ENCODE peak calls at places on chromosomes 4 and X, in seven cellular contexts. B is endothelial cell of umbilical vein, J is GM23338, X is mammary epithelial cell, R is fibroblast of lung, S is neural progenitor cell, Q is GM23248. T is an unnamed sample. For H3K4me1, the result is how much of the 10 kb centered on the place peaks cover.

GRCh38 chr4:57077550-57078311 is 32.5 kb downstream of the IGFBP7 start:
- DNase-seq in J (peak), B (peak), X (peak), S (no peak), Q (peak), R (no peak), T (no peak)

GRCh38 chrX:136183175-136183574 is 35.8 kb downstream of the FHL1 start:
- DNase-seq in Q (no peak), S (no peak), B (no peak), X (no peak), J (no peak), R (no peak), T (no peak)

GRCh38 chr4:144356941-144357381 is 216.4 kb upstream of the GYPA start:
- DNase-seq in Q (no peak), X (no peak), S (peak), J (peak), R (no peak), B (peak), T (peak)

GRCh38 chrX:110403436-110403835 is 44.8 kb downstream of the RTL9 start:
- DNase-seq in Q (peak), J (no peak), X (no peak), R (no peak), S (no peak), B (no peak), T (no peak)

GRCh38 chrX:19342331-19342906 is 1.3 kb upstream of the PDHA1 start:
- DNase-seq in R (peak), B (no peak), S (no peak), X (no peak), Q (peak), J (no peak), T (peak)

GRCh38 chrX:20388594-20388993 is 121.9 kb upstream of the RPS6KA3 start:
- DNase-seq in B (no peak), R (no peak), J (no peak), X (no peak), Q (no peak), S (no peak), T (no peak)

GRCh38 chr4:21802406-21802805 is 146.2 kb downstream of the KCNIP4 start:
- DNase-seq in Q (peak), R (no peak), B (peak), S (no peak), J (no peak), X (peak), T (no peak)

GRCh38 chr4:185307136-185307950 is 88.4 kb downstream of the LRP2BP start:
- DNase-seq in S (peak), R (no peak), J (peak), Q (no peak), X (peak), B (no peak), T (no peak)

GRCh38 chrX:40096395-40097091 is 1.2 kb downstream of the BCOR start:
- DNase-seq in X (peak), B (peak), Q (peak), S (peak), J (no peak), R (peak), T (no peak)

GRCh38 chr4:113300384-113301011 is 251.0 kb downstream of the ANK2 start:
- DNase-seq in B (peak), Q (peak), J (peak), S (no peak), X (peak), R (peak), T (no peak)

GRCh38 chrX:35104626-35105025 is 162.0 kb downstream of the FAM47B start:
- DNase-seq in R (no peak), X (no peak), S (no peak), B (no peak), J (no peak), Q (peak), T (no peak)

GRCh38 chrX:124530803-124531202 is 184.4 kb downstream of the SH2D1A start:
- DNase-seq in X (no peak), S (no peak), B (no peak), R (no peak), J (no peak), Q (no peak), T (no peak)

GRCh38 chr4:12965334-12965733 is 518.8 kb downstream of the RAB28 start:
- DNase-seq in J (no peak), S (peak), R (no peak), B (no peak), Q (no peak), X (no peak), T (no peak)

GRCh38 chr4:7418131-7418943 is 16.4 kb downstream of the PSAPL1 start:
- DNase-seq in R (no peak), B (no peak), S (no peak), J (no peak), X (no peak), Q (no peak), T (no peak)

GRCh38 chr4:151324449-151325319 is 721 bp downstream of the SH3D19 start:
- DNase-seq in J (peak), R (peak), X (peak), S (peak), Q (peak), B (peak), T (no peak)

GRCh38 chr4:148196168-148196567 is 246.0 kb downstream of the NR3C2 start:
- DNase-seq in Q (no peak), B (no peak), R (no peak), J (no peak), S (no peak), X (no peak), T (peak)

GRCh38 chrX:41184312-41184711 is 99.1 kb downstream of the USP9X start:
- DNase-seq in B (no peak), J (no peak), X (no peak), S (no peak), Q (no peak), R (no peak), T (no peak)

GRCh38 chr4:87103691-87104187 is 116.7 kb downstream of the KLHL8 start:
- DNase-seq in Q (peak), B (peak), S (no peak), J (no peak), R (peak), X (peak), T (peak)

GRCh38 chr4:98446499-98447375 is 185.6 kb downstream of the RAP1GDS1 start:
- DNase-seq in R (peak), J (no peak), Q (peak), B (no peak), X (peak), S (no peak), T (no peak)

GRCh38 chr4:25723409-25723808 is 67.8 kb downstream of the SLC34A2 start:
- DNase-seq in X (no peak), S (no peak), B (no peak), J (no peak), Q (no peak), R (no peak), T (no peak)

GRCh38 chr4:6781113-6781512 is 1.4 kb upstream of the KIAA0232 start:
- DNase-seq in S (no peak), J (no peak), Q (no peak), R (no peak), X (no peak), B (no peak), T (no peak)

GRCh38 chr4:107482546-107482945 is 237.5 kb downstream of the PAPSS1 start:
- DNase-seq in S (no peak), X (no peak), Q (no peak), R (no peak), J (no peak), B (no peak), T (no peak)

GRCh38 chr4:82371398-82371972 is 2.3 kb downstream of the HNRNPD start:
- DNase-seq in Q (peak), S (no peak), X (peak), J (peak), R (peak), B (peak), T (peak)

GRCh38 chr4:52202931-52203330 is 151.8 kb downstream of the SPATA18 start:
- DNase-seq in X (no peak), R (no peak), Q (no peak), S (no peak), J (no peak), B (no peak), T (no peak)

GRCh38 chr4:89737888-89738287 is 99.1 kb downstream of the SNCA start:
- DNase-seq in S (no peak), X (peak), J (no peak), R (peak), B (peak), Q (peak), T (peak)

GRCh38 chrX:141415889-141416288 is 168.6 kb downstream of the SPANXA1 start:
- DNase-seq in S (no peak), R (no peak), X (no peak), B (no peak), J (no peak), Q (no peak), T (no peak)

GRCh38 chr4:3516061-3516835 is 16.0 kb downstream of the LRPAP1 start:
- DNase-seq in J (no peak), Q (no peak), R (no peak), B (no peak), S (no peak), X (no peak), T (no peak)

GRCh38 chr4:176538217-176538925 is 218.6 kb downstream of the SPCS3 start:
- DNase-seq in R (peak), Q (peak), S (no peak), B (peak), J (no peak), X (peak), T (no peak)

GRCh38 chrX:72271091-72271490 is 6.0 kb downstream of the RPS4X start:
- DNase-seq in R (no peak), Q (peak), J (no peak), X (no peak), B (no peak), S (no peak), T (no peak)

GRCh38 chr4:176011523-176011922 is 54.1 kb upstream of the WDR17 start:
- DNase-seq in R (no peak), X (peak), Q (no peak), B (no peak), J (no peak), S (no peak), T (no peak)

GRCh38 chr4:160514126-160514525 is 1411.2 kb downstream of the RAPGEF2 start:
- DNase-seq in S (no peak), J (no peak), Q (no peak), X (peak), R (no peak), B (no peak), T (no peak)

GRCh38 chr4:142480244-142480643 is 365.9 kb downstream of the INPP4B start:
- DNase-seq in X (peak), Q (peak), R (peak), S (no peak), B (peak), J (no peak), T (peak)

GRCh38 chrX:148567229-148567628 is 66.8 kb downstream of the AFF2 start:
- DNase-seq in X (peak), R (peak), Q (peak), B (no peak), J (no peak), S (no peak), T (no peak)

GRCh38 chrX:106862972-106863688 is 40.0 kb downstream of the RIPPLY1 start:
- DNase-seq in X (peak), B (peak), J (peak), Q (no peak), S (peak), R (no peak), T (peak)

GRCh38 chr4:184950926-184951325 is 67.4 kb upstream of the HELT start:
- DNase-seq in J (no peak), Q (no peak), S (no peak), B (no peak), R (no peak), X (no peak), T (no peak)

GRCh38 chrX:107421337-107421736 is 28.1 kb upstream of the FRMPD3 start:
- DNase-seq in Q (no peak), R (no peak), B (no peak), J (no peak), S (no peak), X (no peak), T (no peak)

GRCh38 chr4:86972997-86973396 is 38.2 kb downstream of the AFF1 start:
- DNase-seq in Q (no peak), R (peak), S (no peak), B (no peak), X (peak), J (peak), T (no peak)

GRCh38 chrX:119391279-119391678 is 7.9 kb upstream of the SLC25A43 start:
- DNase-seq in X (peak), B (peak), S (no peak), Q (peak), R (peak), J (peak), T (peak)

GRCh38 chr4:808860-809570 is 16.9 kb downstream of the CPLX1 start:
- DNase-seq in X (no peak), J (no peak), Q (no peak), B (no peak), S (no peak), R (no peak), T (no peak)

GRCh38 chr4:140019619-140020367 is 134.2 kb downstream of the MAML3 start:
- DNase-seq in J (no peak), Q (no peak), X (no peak), S (no peak), B (no peak), R (no peak), T (no peak)

GRCh38 chr4:140014284-140014683 is 139.7 kb downstream of the MAML3 start:
- DNase-seq in R (peak), Q (no peak), B (no peak), J (no peak), X (no peak), S (no peak), T (no peak)

GRCh38 chr4:140013088-140013487 is 140.9 kb downstream of the MAML3 start:
- DNase-seq in B (no peak), S (no peak), Q (no peak), X (no peak), R (no peak), J (no peak), T (no peak)

GRCh38 chr4:140020457-140021361 is 133.3 kb downstream of the MAML3 start:
- DNase-seq in Q (no peak), B (no peak), J (no peak), R (no peak), X (no peak), S (no peak), T (no peak)

GRCh38 chr4:140018931-140019618 is 134.9 kb downstream of the MAML3 start:
- DNase-seq in B (no peak), S (no peak), J (no peak), R (no peak), X (no peak), Q (peak), T (no peak)
- H3K27ac ChIP-seq in B (no peak), S (no peak), J (no peak), R (no peak), X (no peak), Q (no peak), T (no peak)

DNA sequence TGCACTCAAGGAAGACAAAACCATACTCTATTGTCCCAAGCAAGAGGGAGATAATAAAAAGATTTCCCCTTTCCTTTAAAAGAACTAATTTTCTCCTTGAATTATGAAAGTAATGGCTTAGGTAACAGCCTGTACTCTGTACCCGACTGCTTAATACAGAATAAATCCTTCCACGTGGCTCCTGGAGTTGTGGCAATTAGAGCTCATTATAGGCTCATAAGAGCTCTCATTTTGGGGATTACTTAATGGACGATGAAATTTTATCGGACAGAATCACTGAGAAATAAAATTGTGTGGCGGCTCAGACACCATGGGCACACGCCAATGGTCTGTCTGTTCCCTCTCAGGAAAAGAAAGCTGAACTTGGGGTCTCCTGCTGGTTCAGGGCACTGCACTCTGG is 2.8 kb upstream of the GSX2 start:
- DNase-seq in R (no peak), X (no peak), S (no peak), J (no peak), B (no peak), Q (no peak), T (no peak)
- TF ChIP-seq EZH2 in R (no peak), X (no peak), S (no peak), J (peak), B (no peak), Q (no peak), T (no peak)

DNA sequence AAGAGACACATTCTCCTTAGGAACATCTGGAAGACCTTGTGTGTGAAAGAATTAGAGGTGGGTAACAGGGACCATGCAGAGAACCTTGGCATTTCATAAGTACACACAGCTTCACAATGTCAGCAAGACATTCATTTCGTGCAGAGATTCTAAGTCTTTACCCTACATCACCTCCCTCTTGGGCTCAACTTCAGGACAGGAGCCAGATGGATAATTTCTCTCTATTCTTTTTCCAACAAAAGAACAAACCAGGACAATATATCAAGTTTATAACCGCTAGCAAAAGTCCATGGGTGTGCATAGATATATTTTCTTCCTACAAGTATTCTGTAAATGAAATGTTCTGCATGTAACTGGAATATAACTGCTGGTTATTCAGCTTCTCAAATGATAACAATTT is 458.0 kb upstream of the INTU start:
- DNase-seq in B (no peak), J (no peak), Q (no peak), S (no peak), X (no peak), R (no peak), T (no peak)
- H3K4me1 ChIP-seq in B (under half), J (under half), Q (under half), S (under half), X (under half), R (under half), T (under half)

GRCh38 chr4:38683265-38683664 is 19.3 kb downstream of the KLF3 start:
- DNase-seq in R (no peak), Q (no peak), J (no peak), S (no peak), X (no peak), B (no peak), T (no peak)

GRCh38 chr4:38678078-38678477 is 14.1 kb downstream of the KLF3 start:
- DNase-seq in B (peak), R (peak), Q (peak), J (no peak), X (peak), S (no peak), T (no peak)

GRCh38 chr4:38684951-38685350 is 21.0 kb downstream of the KLF3 start:
- DNase-seq in B (no peak), Q (no peak), S (no peak), R (no peak), X (no peak), J (no peak), T (no peak)

GRCh38 chr4:38684271-38684670 is 20.3 kb downstream of the KLF3 start:
- DNase-seq in J (no peak), Q (no peak), B (no peak), R (no peak), S (no peak), X (no peak), T (no peak)

DNA sequence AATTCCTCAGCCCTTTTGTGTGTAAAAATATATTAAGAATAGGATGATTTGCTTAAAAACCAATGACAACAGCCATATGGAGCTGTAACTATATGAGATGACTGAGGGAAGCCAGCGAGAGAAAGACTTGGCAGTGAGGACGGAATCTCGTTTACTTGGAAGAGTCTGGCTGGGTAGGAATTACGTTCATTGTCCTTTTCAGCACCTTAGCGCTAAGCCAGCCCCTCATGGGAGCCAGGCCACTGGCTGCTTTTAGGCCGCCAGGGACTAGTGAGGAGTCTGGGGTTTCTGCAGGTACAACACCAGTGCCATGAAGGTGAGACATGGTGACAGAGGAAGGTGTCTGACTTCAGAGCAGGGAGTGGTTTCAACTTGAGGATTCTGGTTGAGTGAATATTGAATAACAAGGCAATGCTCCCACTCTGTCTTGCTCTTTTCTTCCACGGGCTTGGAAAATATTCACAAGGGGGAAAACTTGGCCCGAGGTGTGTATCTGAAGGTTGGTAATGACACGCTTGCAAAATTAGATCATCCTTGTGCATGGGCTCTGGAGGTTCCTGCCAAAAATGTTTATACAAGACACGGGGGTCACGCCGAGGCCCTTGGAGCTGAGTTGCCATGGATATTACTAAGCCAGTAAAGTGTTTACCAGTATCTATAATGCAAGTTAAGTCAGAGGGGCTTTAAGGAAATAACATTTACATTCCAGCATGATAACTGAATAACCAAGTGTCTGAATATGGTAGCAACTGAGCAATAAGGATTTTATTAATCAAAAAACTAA is 17.5 kb downstream of the KLF3 start:
- DNase-seq in R (peak), X (no peak), J (no peak), S (no peak), B (no peak), Q (peak), T (no peak)
- H3K27ac ChIP-seq in R (peak), X (no peak), J (no peak), S (no peak), B (no peak), Q (peak), T (no peak)